ENCODE peak calls at places on chromosomes 7 and 10, in four cellular contexts. E is lower lobe of right lung, A is RPMI7951, X is mesenchymal stem cell. W is an unnamed sample.
A peak's percentile ranks its signal among the peaks of the same experiment; 100 is the strongest.

GRCh38 chr10:113960617-113961260 is 82.9 kb upstream of the ADRB1 start:
- DNase-seq in E (peak; percentile 49), A (no peak), X (peak; percentile 43), W (peak; percentile 46)

GRCh38 chr7:22713463-22713862 is 13.5 kb upstream of the IL6 start:
- DNase-seq in E (no peak), A (no peak), X (no peak), W (no peak)

GRCh38 chr10:113059001-113059780 is 109.1 kb downstream of the TCF7L2 start:
- DNase-seq in E (no peak), A (peak; percentile 40), X (peak; percentile 75), W (no peak)

GRCh38 chr10:17235136-17235535 is 7.1 kb downstream of the VIM start:
- DNase-seq in E (no peak), A (peak; percentile 60), X (peak; percentile 59), W (peak; percentile 59)

GRCh38 chr7:1085910-1086421 is 1.9 kb upstream of the GPER1 start:
- DNase-seq in E (no peak), A (no peak), X (no peak), W (peak; percentile 18)

GRCh38 chr7:100483728-100484635 is at the start of gene NYAP1:
- DNase-seq in E (peak; percentile 62), A (no peak), X (peak; percentile 60), W (no peak)

GRCh38 chr10:121459279-121459764 is 138.9 kb downstream of the FGFR2 start:
- DNase-seq in E (no peak), A (no peak), X (no peak), W (no peak)

GRCh38 chr10:130573446-130573845 is 437.3 kb downstream of the GLRX3 start:
- DNase-seq in E (no peak), A (no peak), X (no peak), W (no peak)

GRCh38 chr10:59337254-59337653 is 25.1 kb downstream of the FAM13C start:
- DNase-seq in E (no peak), A (no peak), X (peak; percentile 63), W (no peak)